ENCODE peak calls at places on chromosome 17, in six cellular contexts. K, V, E, R, J and N are unnamed samples.

GRCh38 chr17:50476545-50477315 is 1.9 kb upstream of the RSAD1 start:
- DNase-seq in K (no peak), V (no peak), E (no peak), R (no peak), J (no peak), N (no peak)

GRCh38 chr17:13638855-13639458 is 37.2 kb upstream of the HS3ST3A1 start:
- DNase-seq in K (no peak), V (no peak), E (no peak), R (no peak), J (no peak), N (no peak)

GRCh38 chr17:47720754-47721533 is 12.1 kb upstream of the TBX21 start:
- DNase-seq in K (peak; percentile 6), V (no peak), E (no peak), R (no peak), J (no peak), N (peak; percentile 51)

GRCh38 chr17:149897-150575 is 12.7 kb downstream of the SCGB1C2 start:
- DNase-seq in K (no peak), V (no peak), E (no peak), R (no peak), J (no peak), N (no peak)

GRCh38 chr17:56142325-56142724 is 10.9 kb upstream of the ANKFN1 start:
- DNase-seq in K (peak; percentile 98), V (no peak), E (no peak), R (peak; percentile 75), J (no peak), N (no peak)

GRCh38 chr17:71632328-71632727 is 488.5 kb upstream of the SOX9 start:
- DNase-seq in K (peak; percentile 47), V (no peak), E (no peak), R (no peak), J (no peak), N (no peak)

GRCh38 chr17:65545708-65546523 is 15.5 kb downstream of the AXIN2 start:
- DNase-seq in K (no peak), V (no peak), E (no peak), R (no peak), J (no peak), N (no peak)

GRCh38 chr17:31593806-31594205 is 202.3 kb downstream of the RAB11FIP4 start:
- DNase-seq in K (peak; percentile 90), V (no peak), E (no peak), R (no peak), J (no peak), N (no peak)

GRCh38 chr17:48795444-48796162 is 21.4 kb downstream of the TTLL6 start:
- DNase-seq in K (peak; percentile 93), V (no peak), E (no peak), R (peak; percentile 50), J (no peak), N (no peak)

DNA sequence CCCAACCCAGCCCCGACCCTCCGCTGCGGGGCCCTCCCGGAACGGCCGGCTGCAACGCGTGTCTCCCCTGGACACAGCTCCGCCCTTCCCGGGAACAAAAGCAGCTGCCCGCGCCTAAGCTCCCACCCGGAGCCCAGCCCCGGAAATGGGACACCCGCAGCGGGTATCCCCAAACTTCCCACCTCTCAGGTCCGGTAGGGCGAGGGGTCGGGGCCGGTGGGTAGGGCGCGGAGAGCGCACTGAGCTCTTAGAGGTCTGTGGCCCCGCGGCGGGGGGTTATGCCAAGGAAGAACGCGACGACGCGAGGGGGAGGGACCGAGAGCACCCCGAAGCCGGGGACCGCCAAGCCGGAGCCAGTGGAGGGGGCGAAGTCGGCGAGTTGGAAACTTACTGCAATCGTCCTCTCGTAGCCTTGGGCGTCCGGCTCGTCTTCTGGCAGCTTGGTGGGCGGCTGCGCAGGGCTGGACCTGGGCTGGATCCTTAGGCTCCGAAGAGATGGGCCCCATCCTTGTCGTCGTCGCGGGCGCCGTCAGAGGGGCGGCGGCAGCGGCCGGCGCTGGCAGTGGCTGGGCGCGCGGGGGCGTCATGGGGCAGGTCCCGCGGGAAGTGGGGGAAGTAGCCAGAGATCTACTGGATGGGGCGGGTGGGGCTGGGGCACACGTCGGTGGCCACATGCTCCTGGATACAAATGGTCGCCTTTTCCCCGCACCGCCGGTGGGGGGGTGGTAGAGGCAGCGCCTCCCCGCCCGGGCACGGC is 6.9 kb downstream of the USP6 start:
- DNase-seq in K (no peak), V (no peak), E (no peak), R (no peak), J (peak; percentile 34), N (no peak)
- H3K4me3 ChIP-seq in K (peak overlapping the region; percentile 55), V (no peak overlapping the region), E (no peak overlapping the region), R (peak overlapping the region; percentile 55), J (peak overlapping the region; percentile 27), N (no peak overlapping the region)

GRCh38 chr17:80356231-80356856 is 58.6 kb upstream of the ENDOV start:
- DNase-seq in K (no peak), V (no peak), E (no peak), R (no peak), J (no peak), N (no peak)
- H3K4me3 ChIP-seq in K (no peak overlapping the region), V (no peak overlapping the region), E (no peak overlapping the region), R (no peak overlapping the region), J (no peak overlapping the region), N (no peak overlapping the region)

DNA sequence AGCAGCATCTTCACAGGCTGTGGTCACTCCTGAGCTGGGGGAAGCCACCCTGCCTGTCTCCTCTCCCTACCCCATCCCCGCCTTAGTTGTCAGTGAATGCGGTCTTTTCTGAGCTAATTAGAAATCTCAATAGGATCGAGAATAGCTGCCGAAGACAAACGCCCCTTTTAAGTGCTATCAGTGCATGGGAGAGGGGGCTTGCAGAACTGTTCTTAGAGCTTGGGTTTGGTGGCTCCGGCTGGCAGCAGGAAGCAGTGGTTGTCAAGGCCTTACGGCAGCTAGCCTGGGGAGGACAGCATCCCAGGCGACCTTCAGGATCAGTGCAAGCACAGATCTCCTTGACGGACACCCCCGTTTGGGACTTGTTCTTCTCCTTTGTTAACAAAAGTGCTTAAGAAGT is 195.1 kb downstream of the CCDC182 start:
- DNase-seq in K (no peak), V (peak; percentile 66), E (no peak), R (no peak), J (no peak), N (no peak)
- H3K4me3 ChIP-seq in K (no peak overlapping the region), V (peak overlapping the region; percentile 84), E (no peak overlapping the region), R (no peak overlapping the region), J (no peak overlapping the region), N (no peak overlapping the region)

DNA sequence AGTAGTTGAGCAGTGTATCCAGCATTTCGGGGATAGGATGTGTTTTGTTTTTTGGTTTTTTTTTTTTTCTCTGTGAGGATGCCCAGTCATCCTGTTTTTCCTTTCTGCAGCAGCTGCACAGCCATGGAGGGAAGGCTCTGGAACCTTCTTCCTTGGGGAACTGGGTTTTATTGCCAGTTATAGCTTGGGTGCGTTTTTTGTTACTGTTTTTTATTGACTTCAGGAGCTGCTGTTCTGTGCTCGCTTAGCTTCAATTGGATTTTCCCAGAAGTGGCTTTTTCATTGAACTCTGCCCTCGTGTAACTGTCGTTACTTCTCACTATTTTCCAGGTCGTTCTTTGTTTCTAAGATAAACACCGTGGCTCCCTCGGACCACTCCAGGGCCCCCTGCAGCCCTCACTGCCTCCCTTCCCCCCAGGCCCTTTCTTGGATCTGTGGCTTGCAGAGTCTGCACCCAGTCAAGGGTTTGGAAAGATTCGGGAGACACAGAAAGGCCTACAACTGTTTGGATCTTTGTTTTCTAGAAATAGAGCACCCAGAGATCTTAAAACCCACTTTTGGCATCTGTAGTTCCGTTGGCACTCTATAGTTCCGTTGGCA is 119.7 kb upstream of the CACNG5 start:
- DNase-seq in K (no peak), V (no peak), E (no peak), R (no peak), J (no peak), N (no peak)
- H3K4me3 ChIP-seq in K (no peak overlapping the region), V (no peak overlapping the region), E (no peak overlapping the region), R (no peak overlapping the region), J (no peak overlapping the region), N (no peak overlapping the region)

GRCh38 chr17:81339502-81340296 is 44.6 kb upstream of the SLC38A10 start:
- DNase-seq in K (no peak), V (no peak), E (no peak), R (no peak), J (no peak), N (no peak)

GRCh38 chr17:81342700-81343070 is 47.6 kb upstream of the SLC38A10 start:
- DNase-seq in K (no peak), V (no peak), E (no peak), R (no peak), J (no peak), N (no peak)

GRCh38 chr17:81340606-81341346 is 45.7 kb upstream of the SLC38A10 start:
- DNase-seq in K (no peak), V (no peak), E (no peak), R (no peak), J (no peak), N (no peak)

GRCh38 chr17:81341347-81342061 is 46.4 kb upstream of the SLC38A10 start:
- DNase-seq in K (no peak), V (no peak), E (no peak), R (no peak), J (peak; percentile 50), N (no peak)

DNA sequence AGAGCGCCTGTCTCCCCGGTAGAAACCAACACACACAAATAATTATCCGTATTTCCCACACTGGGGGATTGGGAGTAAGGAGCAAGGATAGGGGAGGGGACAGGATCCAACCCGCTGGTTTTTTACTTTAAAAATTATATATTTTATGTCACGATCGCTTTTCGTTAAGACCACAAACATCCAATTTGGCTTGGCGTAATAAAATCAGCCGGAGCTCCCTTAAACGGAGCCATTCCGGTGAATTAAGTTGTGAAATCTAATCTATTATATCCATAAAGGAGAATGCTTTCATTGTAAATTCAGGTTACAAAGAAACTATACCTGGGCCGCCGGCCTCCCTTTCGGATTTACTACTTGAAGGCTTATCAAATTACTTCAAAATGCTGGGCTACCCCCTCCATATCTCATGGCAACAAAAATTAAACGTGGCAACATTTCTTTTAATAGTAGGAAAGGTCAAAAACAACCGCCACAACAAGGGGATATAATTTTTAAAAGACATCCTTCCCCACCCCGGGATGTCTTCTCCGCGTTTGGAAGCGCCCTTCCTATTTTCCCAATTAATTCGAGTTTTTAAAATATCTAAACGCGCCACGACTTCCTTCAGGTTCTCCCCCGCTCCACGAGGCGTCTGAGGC is 47.1 kb upstream of the SLC38A10 start:
- DNase-seq in K (no peak), V (no peak), E (no peak), R (no peak), J (no peak), N (no peak)
- H3K4me3 ChIP-seq in K (peak overlapping the region; percentile 76), V (no peak overlapping the region), E (no peak overlapping the region), R (peak overlapping the region; percentile 59), J (peak overlapping the region; percentile 79), N (no peak overlapping the region)